ENCODE peak calls at places on chromosome X, in ten cellular contexts. J is stimulated activated CD4-positive, alpha-beta T cell treated with anti-CD3 and anti-CD28 coated beads, Interleukin-4, amount 100 ng/mL, for 1 hour; E is memory B cell; P is PC-9; Y is A549; I is stimulated activated naive CD8-positive, alpha-beta T cell treated with anti-CD3 and anti-CD28 coated beads, Interleukin-15, amount 100 ng/mL, for 72 hours; B is GM23248; L is lower leg skin; Z is T47D; W is effector memory CD8-positive, alpha-beta T cell. F is an unnamed sample.

GRCh38 chrX:65866146-65866545 is 173.7 kb downstream of the VSIG4 start:
- DNase-seq in J (no peak), E (no peak), P (no peak), Y (no peak), I (peak; percentile 53), B (no peak), L (no peak), Z (no peak), W (peak; percentile 13), F (no peak)

GRCh38 chrX:44997888-44998287 is 124.9 kb downstream of the KDM6A start:
- DNase-seq in J (no peak), E (no peak), P (no peak), Y (no peak), I (no peak), B (no peak), L (no peak), Z (no peak), W (no peak), F (no peak)

GRCh38 chrX:127038065-127038464 is 218.5 kb downstream of the PRR32 start:
- DNase-seq in J (no peak), E (no peak), P (no peak), Y (no peak), I (no peak), B (no peak), L (no peak), Z (peak; percentile 9), W (no peak), F (no peak)

GRCh38 chrX:149630681-149631292 is 805 bp downstream of the TMEM185A start:
- DNase-seq in J (peak; percentile 1), E (no peak), P (peak; percentile 20), Y (peak; percentile 15), I (no peak), B (peak; percentile 71), L (no peak), Z (peak; percentile 36), W (no peak), F (peak; percentile 58)

GRCh38 chrX:34563061-34563460 is 94.0 kb downstream of the TMEM47 start:
- DNase-seq in J (no peak), E (no peak), P (no peak), Y (no peak), I (no peak), B (no peak), L (no peak), Z (no peak), W (no peak), F (no peak)

GRCh38 chrX:132414404-132414803 is 74.4 kb downstream of the MBNL3 start:
- DNase-seq in J (no peak), E (no peak), P (no peak), Y (no peak), I (no peak), B (no peak), L (no peak), Z (no peak), W (no peak), F (no peak)

GRCh38 chrX:7574325-7574724 is 268.6 kb upstream of the VCX start:
- DNase-seq in J (no peak), E (no peak), P (no peak), Y (no peak), I (no peak), B (peak; percentile 25), L (no peak), Z (peak; percentile 64), W (no peak), F (peak; percentile 9)

GRCh38 chrX:13254076-13254785 is 65.6 kb downstream of the ATXN3L start:
- DNase-seq in J (no peak), E (no peak), P (peak; percentile 21), Y (no peak), I (peak; percentile 9), B (peak; percentile 36), L (no peak), Z (peak; percentile 54), W (no peak), F (peak; percentile 43)

GRCh38 chrX:968391-968790 is 244.1 kb downstream of the CRLF2 start:
- DNase-seq in J (no peak), E (no peak), P (no peak), Y (no peak), I (no peak), B (no peak), L (peak; percentile 62), Z (no peak), W (no peak), F (no peak)

GRCh38 chrX:14027031-14027430 is 2.7 kb downstream of the GEMIN8 start:
- DNase-seq in J (peak; percentile 23), E (no peak), P (no peak), Y (no peak), I (no peak), B (peak; percentile 23), L (no peak), Z (no peak), W (no peak), F (no peak)

GRCh38 chrX:20513185-20513584 is 246.5 kb upstream of the RPS6KA3 start:
- DNase-seq in J (no peak), E (no peak), P (no peak), Y (no peak), I (no peak), B (no peak), L (no peak), Z (no peak), W (no peak), F (no peak)

GRCh38 chrX:132395645-132396044 is 93.2 kb downstream of the MBNL3 start:
- DNase-seq in J (no peak), E (no peak), P (no peak), Y (no peak), I (no peak), B (no peak), L (no peak), Z (no peak), W (no peak), F (no peak)

GRCh38 chrX:15877380-15877779 is 22.8 kb upstream of the AP1S2 start:
- DNase-seq in J (no peak), E (no peak), P (no peak), Y (no peak), I (no peak), B (peak; percentile 60), L (no peak), Z (no peak), W (no peak), F (no peak)

GRCh38 chrX:77070108-77070918 is 376.9 kb upstream of the FGF16 start:
- DNase-seq in J (no peak), E (no peak), P (no peak), Y (no peak), I (no peak), B (no peak), L (no peak), Z (no peak), W (no peak), F (no peak)

GRCh38 chrX:40719218-40719617 is 16.1 kb downstream of the MED14 start:
- DNase-seq in J (no peak), E (no peak), P (no peak), Y (no peak), I (no peak), B (peak; percentile 39), L (no peak), Z (no peak), W (no peak), F (no peak)

GRCh38 chrX:125202486-125203378 is 116.9 kb upstream of the TEX13C start:
- DNase-seq in J (no peak), E (no peak), P (no peak), Y (no peak), I (no peak), B (no peak), L (no peak), Z (no peak), W (no peak), F (no peak)

GRCh38 chrX:18616688-18617087 is 55.2 kb downstream of the RS1 start:
- DNase-seq in J (no peak), E (no peak), P (no peak), Y (no peak), I (no peak), B (no peak), L (no peak), Z (no peak), W (no peak), F (peak; percentile 2)

GRCh38 chrX:150062292-150063137 is 124.2 kb upstream of the EOLA2 start:
- DNase-seq in J (no peak), E (no peak), P (peak; percentile 33), Y (no peak), I (no peak), B (peak; percentile 70), L (no peak), Z (no peak), W (no peak), F (no peak)

GRCh38 chrX:74940414-74940813 is 15.2 kb upstream of the NEXMIF start:
- DNase-seq in J (no peak), E (no peak), P (no peak), Y (no peak), I (no peak), B (no peak), L (no peak), Z (no peak), W (no peak), F (no peak)

GRCh38 chrX:69222103-69223090 is 57.1 kb upstream of the PJA1 start:
- DNase-seq in J (peak; percentile 74), E (peak; percentile 65), P (peak; percentile 77), Y (peak; percentile 79), I (peak; percentile 71), B (peak; percentile 69), L (peak; percentile 92), Z (peak; percentile 60), W (peak; percentile 55), F (peak; percentile 69)

GRCh38 chrX:4754878-4755604 is 1041.6 kb upstream of the PRKX start:
- DNase-seq in J (no peak), E (no peak), P (no peak), Y (no peak), I (no peak), B (no peak), L (no peak), Z (no peak), W (no peak), F (no peak)

GRCh38 chrX:13120017-13120416 is 75.6 kb upstream of the FAM9C start:
- DNase-seq in J (no peak), E (no peak), P (peak; percentile 21), Y (no peak), I (no peak), B (peak; percentile 39), L (no peak), Z (no peak), W (no peak), F (no peak)

GRCh38 chrX:104330966-104331365 is 76.2 kb upstream of the ESX1 start:
- DNase-seq in J (no peak), E (no peak), P (no peak), Y (no peak), I (no peak), B (peak; percentile 71), L (no peak), Z (no peak), W (no peak), F (peak; percentile 66)

GRCh38 chrX:41561045-41561444 is 113.9 kb downstream of the NYX start:
- DNase-seq in J (no peak), E (no peak), P (no peak), Y (peak; percentile 5), I (peak; percentile 49), B (peak; percentile 85), L (no peak), Z (no peak), W (peak; percentile 12), F (peak; percentile 17)

GRCh38 chrX:150649096-150649870 is 43.9 kb upstream of the MTMR1 start:
- DNase-seq in J (no peak), E (no peak), P (no peak), Y (no peak), I (no peak), B (peak; percentile 45), L (no peak), Z (no peak), W (no peak), F (no peak)